ENCODE peak calls at places on chromosomes 12 and 14, in ten cellular contexts. One of them, this sample, is unnamed.

GRCh38 chr14:68685419-68686211 is 107.3 kb downstream of the ZFP36L1 start:
- DNase-seq in effector memory CD4-positive, alpha-beta T cell: peak; percentile 84
- DNase-seq in aorta: no peak
- DNase-seq in astrocyte: peak; percentile 92
- DNase-seq in upper lobe of right lung: peak; percentile 61
- DNase-seq in lower lobe of right lung: no peak
- DNase-seq in fibroblast of lung: peak; percentile 67
- DNase-seq in PC-9: peak; percentile 68
- DNase-seq in colonic mucosa: no peak
- DNase-seq in psoas muscle: no peak
- DNase-seq in this sample: no peak

GRCh38 chr12:109393437-109394345 is 46.0 kb downstream of the MYO1H start:
- DNase-seq in effector memory CD4-positive, alpha-beta T cell: no peak
- DNase-seq in aorta: no peak
- DNase-seq in astrocyte: peak; percentile 23
- DNase-seq in upper lobe of right lung: no peak
- DNase-seq in lower lobe of right lung: no peak
- DNase-seq in fibroblast of lung: peak; percentile 65
- DNase-seq in PC-9: peak; percentile 24
- DNase-seq in colonic mucosa: peak; percentile 36
- DNase-seq in psoas muscle: peak; percentile 15
- DNase-seq in this sample: no peak

GRCh38 chr12:88833641-88834116 is 253.4 kb upstream of the KITLG start:
- DNase-seq in effector memory CD4-positive, alpha-beta T cell: no peak
- DNase-seq in aorta: no peak
- DNase-seq in astrocyte: peak; percentile 59
- DNase-seq in upper lobe of right lung: no peak
- DNase-seq in lower lobe of right lung: no peak
- DNase-seq in fibroblast of lung: peak; percentile 27
- DNase-seq in PC-9: no peak
- DNase-seq in colonic mucosa: no peak
- DNase-seq in psoas muscle: no peak
- DNase-seq in this sample: no peak

GRCh38 chr12:22333186-22333745 is 1.2 kb downstream of the ST8SIA1 start:
- DNase-seq in effector memory CD4-positive, alpha-beta T cell: no peak
- DNase-seq in aorta: peak; percentile 66
- DNase-seq in astrocyte: peak; percentile 41
- DNase-seq in upper lobe of right lung: no peak
- DNase-seq in lower lobe of right lung: no peak
- DNase-seq in fibroblast of lung: peak; percentile 93
- DNase-seq in PC-9: no peak
- DNase-seq in colonic mucosa: no peak
- DNase-seq in psoas muscle: no peak
- DNase-seq in this sample: no peak

GRCh38 chr12:32666510-32666909 is 12.6 kb upstream of the DNM1L start:
- DNase-seq in effector memory CD4-positive, alpha-beta T cell: no peak
- DNase-seq in aorta: no peak
- DNase-seq in astrocyte: no peak
- DNase-seq in upper lobe of right lung: no peak
- DNase-seq in lower lobe of right lung: no peak
- DNase-seq in fibroblast of lung: peak; percentile 43
- DNase-seq in PC-9: no peak
- DNase-seq in colonic mucosa: no peak
- DNase-seq in psoas muscle: no peak
- DNase-seq in this sample: no peak

GRCh38 chr14:73810478-73811163 is 41.0 kb upstream of the PTGR2 start:
- DNase-seq in effector memory CD4-positive, alpha-beta T cell: no peak
- DNase-seq in aorta: no peak
- DNase-seq in astrocyte: no peak
- DNase-seq in upper lobe of right lung: no peak
- DNase-seq in lower lobe of right lung: no peak
- DNase-seq in fibroblast of lung: no peak
- DNase-seq in PC-9: no peak
- DNase-seq in colonic mucosa: no peak
- DNase-seq in psoas muscle: no peak
- DNase-seq in this sample: no peak

GRCh38 chr14:22558221-22558913 is 30.7 kb downstream of the DAD1 start:
- DNase-seq in effector memory CD4-positive, alpha-beta T cell: peak; percentile 33
- DNase-seq in aorta: no peak
- DNase-seq in astrocyte: no peak
- DNase-seq in upper lobe of right lung: no peak
- DNase-seq in lower lobe of right lung: no peak
- DNase-seq in fibroblast of lung: no peak
- DNase-seq in PC-9: no peak
- DNase-seq in colonic mucosa: no peak
- DNase-seq in psoas muscle: no peak
- DNase-seq in this sample: no peak

GRCh38 chr14:72614365-72614764 is 279.5 kb downstream of the DPF3 start:
- DNase-seq in effector memory CD4-positive, alpha-beta T cell: no peak
- DNase-seq in aorta: no peak
- DNase-seq in astrocyte: no peak
- DNase-seq in upper lobe of right lung: no peak
- DNase-seq in lower lobe of right lung: no peak
- DNase-seq in fibroblast of lung: no peak
- DNase-seq in PC-9: no peak
- DNase-seq in colonic mucosa: peak; percentile 3
- DNase-seq in psoas muscle: no peak
- DNase-seq in this sample: no peak

GRCh38 chr12:58803893-58804292 is 116.4 kb downstream of the LRIG3 start:
- DNase-seq in effector memory CD4-positive, alpha-beta T cell: no peak
- DNase-seq in aorta: no peak
- DNase-seq in astrocyte: peak; percentile 97
- DNase-seq in upper lobe of right lung: no peak
- DNase-seq in lower lobe of right lung: no peak
- DNase-seq in fibroblast of lung: peak; percentile 83
- DNase-seq in PC-9: no peak
- DNase-seq in colonic mucosa: no peak
- DNase-seq in psoas muscle: no peak
- DNase-seq in this sample: no peak

GRCh38 chr12:20704860-20705259 is 9.7 kb downstream of the SLCO1C1 start:
- DNase-seq in effector memory CD4-positive, alpha-beta T cell: no peak
- DNase-seq in aorta: no peak
- DNase-seq in astrocyte: no peak
- DNase-seq in upper lobe of right lung: no peak
- DNase-seq in lower lobe of right lung: no peak
- DNase-seq in fibroblast of lung: no peak
- DNase-seq in PC-9: no peak
- DNase-seq in colonic mucosa: no peak
- DNase-seq in psoas muscle: no peak
- DNase-seq in this sample: no peak

GRCh38 chr12:62919827-62920226 is 15.1 kb downstream of the PPM1H start:
- DNase-seq in effector memory CD4-positive, alpha-beta T cell: no peak
- DNase-seq in aorta: no peak
- DNase-seq in astrocyte: peak; percentile 26
- DNase-seq in upper lobe of right lung: no peak
- DNase-seq in lower lobe of right lung: no peak
- DNase-seq in fibroblast of lung: peak; percentile 73
- DNase-seq in PC-9: peak; percentile 10
- DNase-seq in colonic mucosa: no peak
- DNase-seq in psoas muscle: no peak
- DNase-seq in this sample: no peak

GRCh38 chr14:70842851-70843462 is 33.6 kb upstream of the MAP3K9 start:
- DNase-seq in effector memory CD4-positive, alpha-beta T cell: no peak
- DNase-seq in aorta: no peak
- DNase-seq in astrocyte: no peak
- DNase-seq in upper lobe of right lung: no peak
- DNase-seq in lower lobe of right lung: no peak
- DNase-seq in fibroblast of lung: no peak
- DNase-seq in PC-9: no peak
- DNase-seq in colonic mucosa: no peak
- DNase-seq in psoas muscle: no peak
- DNase-seq in this sample: no peak

GRCh38 chr12:113269257-113269943 is 48.1 kb downstream of the TPCN1 start:
- DNase-seq in effector memory CD4-positive, alpha-beta T cell: no peak
- DNase-seq in aorta: peak; percentile 44
- DNase-seq in astrocyte: no peak
- DNase-seq in upper lobe of right lung: peak; percentile 41
- DNase-seq in lower lobe of right lung: no peak
- DNase-seq in fibroblast of lung: no peak
- DNase-seq in PC-9: no peak
- DNase-seq in colonic mucosa: no peak
- DNase-seq in psoas muscle: no peak
- DNase-seq in this sample: no peak

GRCh38 chr14:22386924-22387775 is 201.9 kb downstream of the DAD1 start:
- DNase-seq in effector memory CD4-positive, alpha-beta T cell: no peak
- DNase-seq in aorta: no peak
- DNase-seq in astrocyte: peak; percentile 39
- DNase-seq in upper lobe of right lung: no peak
- DNase-seq in lower lobe of right lung: peak; percentile 50
- DNase-seq in fibroblast of lung: peak; percentile 77
- DNase-seq in PC-9: peak; percentile 37
- DNase-seq in colonic mucosa: peak; percentile 81
- DNase-seq in psoas muscle: peak; percentile 38
- DNase-seq in this sample: peak; percentile 80

DNA sequence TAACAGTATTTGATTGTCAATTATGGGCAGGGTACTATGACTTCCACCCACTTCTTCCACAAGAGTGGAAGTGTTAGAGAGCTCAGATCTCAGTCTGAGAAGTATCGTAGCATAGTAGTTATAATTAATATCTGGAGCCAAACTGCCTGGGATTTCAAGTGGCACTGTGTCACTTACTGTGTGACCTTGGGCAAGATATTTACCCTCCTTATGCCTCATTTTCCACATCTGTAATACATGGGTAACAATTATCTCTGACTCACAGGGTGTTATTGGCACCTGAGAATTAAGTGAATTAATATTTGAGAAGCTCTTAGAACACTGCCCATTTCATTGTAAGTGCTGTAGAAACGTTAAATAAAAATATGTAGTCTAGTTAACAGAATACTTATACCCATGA is 11.5 kb downstream of the RAB21 start:
- DNase-seq in effector memory CD4-positive, alpha-beta T cell: no peak
- DNase-seq in aorta: no peak
- DNase-seq in astrocyte: no peak
- DNase-seq in upper lobe of right lung: no peak
- DNase-seq in lower lobe of right lung: no peak
- DNase-seq in fibroblast of lung: no peak
- DNase-seq in PC-9: no peak
- DNase-seq in colonic mucosa: no peak
- DNase-seq in psoas muscle: no peak
- DNase-seq in this sample: no peak
- H3K9me3 ChIP-seq in effector memory CD4-positive, alpha-beta T cell: no peaks in the 10 kb centered on the region
- H3K9me3 ChIP-seq in aorta: no peaks in the 10 kb centered on the region
- H3K9me3 ChIP-seq in astrocyte: no peaks in the 10 kb centered on the region
- H3K9me3 ChIP-seq in upper lobe of right lung: peaks cover 8% of the 10 kb centered on the region
- H3K9me3 ChIP-seq in lower lobe of right lung: peaks cover 3% of the 10 kb centered on the region
- H3K9me3 ChIP-seq in fibroblast of lung: no peaks in the 10 kb centered on the region
- H3K9me3 ChIP-seq in PC-9: peaks cover 5% of the 10 kb centered on the region
- H3K9me3 ChIP-seq in colonic mucosa: no peaks in the 10 kb centered on the region
- H3K9me3 ChIP-seq in psoas muscle: peaks cover 8% of the 10 kb centered on the region
- H3K9me3 ChIP-seq in this sample: peaks cover 13% of the 10 kb centered on the region

GRCh38 chr12:121026274-121027045 is 10.2 kb upstream of the C12orf43 start:
- DNase-seq in effector memory CD4-positive, alpha-beta T cell: no peak
- DNase-seq in aorta: no peak
- DNase-seq in astrocyte: no peak
- DNase-seq in upper lobe of right lung: no peak
- DNase-seq in lower lobe of right lung: peak; percentile 39
- DNase-seq in fibroblast of lung: no peak
- DNase-seq in PC-9: no peak
- DNase-seq in colonic mucosa: no peak
- DNase-seq in psoas muscle: no peak
- DNase-seq in this sample: no peak

GRCh38 chr12:121021754-121022153 is 5.5 kb upstream of the C12orf43 start:
- DNase-seq in effector memory CD4-positive, alpha-beta T cell: no peak
- DNase-seq in aorta: no peak
- DNase-seq in astrocyte: no peak
- DNase-seq in upper lobe of right lung: peak; percentile 37
- DNase-seq in lower lobe of right lung: peak; percentile 11
- DNase-seq in fibroblast of lung: no peak
- DNase-seq in PC-9: no peak
- DNase-seq in colonic mucosa: no peak
- DNase-seq in psoas muscle: no peak
- DNase-seq in this sample: no peak

GRCh38 chr12:121023799-121024198 is 7.5 kb upstream of the C12orf43 start:
- DNase-seq in effector memory CD4-positive, alpha-beta T cell: no peak
- DNase-seq in aorta: no peak
- DNase-seq in astrocyte: no peak
- DNase-seq in upper lobe of right lung: peak; percentile 28
- DNase-seq in lower lobe of right lung: peak; percentile 14
- DNase-seq in fibroblast of lung: no peak
- DNase-seq in PC-9: no peak
- DNase-seq in colonic mucosa: no peak
- DNase-seq in psoas muscle: no peak
- DNase-seq in this sample: no peak

GRCh38 chr12:121022713-121023112 is 6.4 kb upstream of the C12orf43 start:
- DNase-seq in effector memory CD4-positive, alpha-beta T cell: no peak
- DNase-seq in aorta: no peak
- DNase-seq in astrocyte: no peak
- DNase-seq in upper lobe of right lung: no peak
- DNase-seq in lower lobe of right lung: no peak
- DNase-seq in fibroblast of lung: no peak
- DNase-seq in PC-9: no peak
- DNase-seq in colonic mucosa: no peak
- DNase-seq in psoas muscle: no peak
- DNase-seq in this sample: no peak

GRCh38 chr12:121025442-121026226 is 9.3 kb upstream of the C12orf43 start:
- DNase-seq in effector memory CD4-positive, alpha-beta T cell: no peak
- DNase-seq in aorta: no peak
- DNase-seq in astrocyte: no peak
- DNase-seq in upper lobe of right lung: peak; percentile 45
- DNase-seq in lower lobe of right lung: peak; percentile 14
- DNase-seq in fibroblast of lung: no peak
- DNase-seq in PC-9: peak; percentile 43
- DNase-seq in colonic mucosa: peak; percentile 90
- DNase-seq in psoas muscle: no peak
- DNase-seq in this sample: no peak
- H3K4me3 ChIP-seq in effector memory CD4-positive, alpha-beta T cell: no peak overlapping the region
- H3K4me3 ChIP-seq in aorta: no peak overlapping the region
- H3K4me3 ChIP-seq in astrocyte: no peak overlapping the region
- H3K4me3 ChIP-seq in upper lobe of right lung: no peak overlapping the region
- H3K4me3 ChIP-seq in lower lobe of right lung: no peak overlapping the region
- H3K4me3 ChIP-seq in fibroblast of lung: no peak overlapping the region
- H3K4me3 ChIP-seq in PC-9: no peak overlapping the region
- H3K4me3 ChIP-seq in colonic mucosa: no peak overlapping the region
- H3K4me3 ChIP-seq in psoas muscle: no peak overlapping the region
- H3K4me3 ChIP-seq in this sample: no peak overlapping the region

GRCh38 chr12:92602930-92603623 is 99.7 kb upstream of the PLEKHG7 start:
- DNase-seq in effector memory CD4-positive, alpha-beta T cell: no peak
- DNase-seq in aorta: no peak
- DNase-seq in astrocyte: peak; percentile 28
- DNase-seq in upper lobe of right lung: no peak
- DNase-seq in lower lobe of right lung: no peak
- DNase-seq in fibroblast of lung: no peak
- DNase-seq in PC-9: no peak
- DNase-seq in colonic mucosa: no peak
- DNase-seq in psoas muscle: no peak
- DNase-seq in this sample: no peak
- H3K9me3 ChIP-seq in effector memory CD4-positive, alpha-beta T cell: no peaks in the 10 kb centered on the region
- H3K9me3 ChIP-seq in aorta: peaks cover 3% of the 10 kb centered on the region
- H3K9me3 ChIP-seq in astrocyte: peaks cover 7% of the 10 kb centered on the region
- H3K9me3 ChIP-seq in upper lobe of right lung: no peaks in the 10 kb centered on the region
- H3K9me3 ChIP-seq in lower lobe of right lung: peaks cover 14% of the 10 kb centered on the region
- H3K9me3 ChIP-seq in fibroblast of lung: no peaks in the 10 kb centered on the region
- H3K9me3 ChIP-seq in PC-9: peaks cover 9% of the 10 kb centered on the region
- H3K9me3 ChIP-seq in colonic mucosa: no peaks in the 10 kb centered on the region
- H3K9me3 ChIP-seq in psoas muscle: no peaks in the 10 kb centered on the region
- H3K9me3 ChIP-seq in this sample: peaks cover 12% of the 10 kb centered on the region

DNA sequence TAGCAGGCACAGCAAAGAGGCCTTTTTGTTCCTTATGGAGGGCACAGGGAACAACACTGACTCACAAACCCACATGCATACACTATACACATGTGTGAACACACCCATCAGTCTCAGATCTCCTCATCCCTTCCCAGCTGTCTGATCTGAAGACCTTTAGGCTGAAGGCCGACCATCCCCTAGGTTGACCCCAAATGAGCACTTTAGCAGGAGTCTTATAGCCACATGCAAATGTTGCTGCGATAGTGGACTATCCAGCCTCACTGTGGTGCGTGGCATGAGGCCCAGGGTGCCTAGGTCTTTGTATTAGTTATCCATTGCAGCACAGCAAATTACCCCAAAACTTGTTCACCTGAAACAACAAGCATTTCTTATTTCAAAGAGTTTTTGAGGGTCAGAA is 236.8 kb upstream of the EGLN3 start:
- DNase-seq in effector memory CD4-positive, alpha-beta T cell: no peak
- DNase-seq in aorta: no peak
- DNase-seq in astrocyte: no peak
- DNase-seq in upper lobe of right lung: no peak
- DNase-seq in lower lobe of right lung: no peak
- DNase-seq in fibroblast of lung: no peak
- DNase-seq in PC-9: no peak
- DNase-seq in colonic mucosa: no peak
- DNase-seq in psoas muscle: no peak
- DNase-seq in this sample: no peak
- H3K4me3 ChIP-seq in effector memory CD4-positive, alpha-beta T cell: no peak overlapping the region
- H3K4me3 ChIP-seq in aorta: no peak overlapping the region
- H3K4me3 ChIP-seq in astrocyte: no peak overlapping the region
- H3K4me3 ChIP-seq in upper lobe of right lung: no peak overlapping the region
- H3K4me3 ChIP-seq in lower lobe of right lung: no peak overlapping the region
- H3K4me3 ChIP-seq in fibroblast of lung: no peak overlapping the region
- H3K4me3 ChIP-seq in PC-9: no peak overlapping the region
- H3K4me3 ChIP-seq in colonic mucosa: no peak overlapping the region
- H3K4me3 ChIP-seq in psoas muscle: no peak overlapping the region
- H3K4me3 ChIP-seq in this sample: no peak overlapping the region